ENCODE peak calls at places on chromosomes 11 and 22, in four cellular contexts. N is neural progenitor cell, Q is brain microvascular endothelial cell, S is IMR-90. V is an unnamed sample.

GRCh38 chr11:64372802-64373597 is 14.0 kb downstream of the RPS6KA4 start:
- DNase-seq in N (no peak), Q (no peak), S (no peak), V (no peak)

GRCh38 chr11:128894685-128895084 is 3.5 kb downstream of the KCNJ5 start:
- DNase-seq in S (no peak), N (no peak), Q (no peak), V (no peak)

GRCh38 chr22:40397436-40397835 is 27.0 kb downstream of the SGSM3 start:
- DNase-seq in S (peak), N (no peak), Q (peak), V (no peak)

GRCh38 chr11:74820763-74821162 is 72.1 kb downstream of the RNF169 start:
- DNase-seq in Q (peak), N (no peak), S (peak), V (no peak)

GRCh38 chr22:29799217-29799680 is 32.1 kb downstream of the UQCR10 start:
- DNase-seq in Q (peak), N (no peak), S (peak), V (peak)

GRCh38 chr11:19311306-19312030 is 70.7 kb upstream of the E2F8 start:
- DNase-seq in S (peak), Q (peak), N (peak), V (no peak)

GRCh38 chr22:19014886-19015285 is 78.8 kb upstream of the PRODH start:
- DNase-seq in N (no peak), S (no peak), Q (no peak), V (no peak)

GRCh38 chr11:108596701-108597100 is 3.1 kb upstream of the EXPH5 start:
- DNase-seq in S (no peak), N (no peak), Q (no peak), V (no peak)

GRCh38 chr22:24379536-24379935 is 47.9 kb upstream of the ADORA2A start:
- DNase-seq in N (no peak), S (peak), Q (no peak), V (no peak)

GRCh38 chr11:25449100-25449499 is 882.8 kb upstream of the ANO3 start:
- DNase-seq in S (no peak), N (no peak), Q (no peak), V (no peak)

GRCh38 chr11:47268448-47269001 is 1.4 kb upstream of the MADD start:
- DNase-seq in N (no peak), S (no peak), Q (no peak), V (no peak)

DNA sequence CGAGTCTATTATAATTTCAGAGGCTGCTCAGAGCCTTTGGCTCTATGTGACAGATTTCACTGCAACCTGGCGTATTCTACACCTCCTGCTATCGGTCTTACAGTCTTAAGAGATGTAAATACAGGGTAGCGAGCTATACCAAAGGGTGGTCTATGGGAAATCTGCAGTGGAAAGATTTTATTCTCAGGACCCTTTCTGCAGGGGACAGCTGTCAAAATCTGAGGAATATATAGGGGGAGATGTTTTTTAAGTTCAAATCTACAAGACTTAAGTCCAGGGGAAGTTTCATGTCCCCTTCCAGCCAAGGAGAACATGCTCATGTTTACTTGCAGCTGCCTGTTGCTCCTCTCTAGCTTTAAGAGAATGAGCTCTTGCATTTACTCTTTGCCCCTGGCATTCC is 62.7 kb downstream of the MICAL2 start:
- DNase-seq in N (no peak), Q (no peak), S (no peak), V (no peak)
- H3K27ac ChIP-seq in N (no peak), Q (peak), S (no peak), V (no peak)

DNA sequence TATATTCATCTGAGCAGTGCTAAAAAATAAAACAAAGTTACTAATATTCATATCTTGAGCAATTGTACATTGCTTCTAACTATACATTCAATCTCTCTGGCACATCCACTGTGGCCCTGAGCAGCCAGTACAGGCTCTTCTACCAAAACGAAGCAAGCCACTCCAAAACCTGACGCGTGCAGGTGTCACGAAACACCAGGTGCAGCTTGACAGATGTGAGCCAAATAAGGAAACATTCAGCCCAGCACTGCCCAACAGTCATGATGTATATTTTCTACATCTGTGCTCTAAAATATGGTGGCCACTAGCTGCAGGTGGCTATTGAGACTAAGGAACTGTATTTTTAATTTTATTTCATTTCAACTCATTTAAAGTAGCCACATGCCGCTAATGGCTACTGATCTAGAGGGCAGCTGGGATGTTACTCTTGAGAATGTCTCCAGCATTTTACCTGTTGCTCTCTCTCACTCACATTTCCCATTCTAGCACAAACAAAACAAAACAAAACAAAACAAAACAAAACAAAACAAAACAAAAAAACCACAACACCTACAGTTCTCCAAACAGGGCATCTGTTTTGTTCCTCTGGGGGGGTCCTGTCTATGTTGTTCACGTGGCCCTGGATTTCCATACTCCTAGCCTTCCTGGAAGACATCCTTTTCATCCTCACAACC is 77.7 kb downstream of the LARGE1 start:
- DNase-seq in S (no peak), N (no peak), Q (no peak), V (no peak)
- H3K4me3 ChIP-seq in S (no peak), N (no peak), Q (no peak), V (no peak)

GRCh38 chr11:119441898-119442243 is 18.9 kb upstream of the THY1 start:
- DNase-seq in S (no peak), Q (no peak), N (no peak), V (no peak)
- H3K27ac ChIP-seq in S (no peak), Q (no peak), N (no peak), V (no peak)

DNA sequence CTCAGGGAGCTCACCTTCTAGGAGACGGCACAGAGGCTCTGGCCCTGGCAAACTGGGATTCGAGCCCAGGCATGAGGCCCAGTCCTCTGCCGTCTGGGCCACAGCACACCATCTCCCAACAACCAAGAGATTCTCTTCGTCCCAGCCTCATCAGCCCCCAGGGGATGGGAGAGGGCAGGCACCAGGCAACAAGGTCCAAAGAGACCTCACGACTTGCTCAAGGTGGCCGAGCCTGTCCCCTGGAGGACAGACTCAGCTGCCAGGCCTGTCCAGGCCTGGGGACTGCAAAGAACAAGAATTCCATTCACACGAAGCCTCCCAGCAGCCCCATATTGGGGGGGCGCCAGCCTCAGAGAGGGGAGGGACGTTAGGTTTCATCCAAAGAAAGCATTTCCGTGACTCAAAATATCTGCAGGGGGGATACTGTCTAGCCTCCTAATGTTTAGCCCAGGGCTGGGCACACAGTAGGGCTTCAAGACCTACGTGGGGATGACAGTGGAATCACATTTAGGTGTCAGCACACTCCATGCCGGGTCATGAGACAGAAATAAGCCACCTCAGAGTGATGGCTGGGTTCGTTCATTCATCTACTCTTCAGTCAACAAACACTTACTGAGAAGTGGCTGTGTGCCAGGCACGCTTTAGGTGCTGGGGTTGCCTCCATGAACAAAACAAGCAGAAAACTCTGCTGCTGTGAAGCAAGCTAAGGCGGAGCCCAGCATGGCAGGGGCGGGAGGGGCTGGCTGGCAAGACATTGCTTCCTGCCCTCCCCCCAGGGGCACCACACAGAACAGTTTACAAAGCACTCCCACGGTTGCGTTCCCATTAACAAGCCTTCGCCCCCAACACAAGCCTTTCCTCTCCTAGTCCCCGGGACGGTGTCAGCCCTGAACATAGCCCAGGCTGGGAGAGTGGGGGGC is 1.2 kb downstream of the CARNS1 start:
- DNase-seq in Q (no peak), N (no peak), S (no peak), V (no peak)
- H3K4me3 ChIP-seq in Q (no peak), N (no peak), S (no peak), V (no peak)

V was measured in breast epithelium.